ENCODE peak calls at places on chromosomes 12 and 14, in five cellular contexts. One of them, this sample, is unnamed.

GRCh38 chr12:104605685-104606084 is 148.9 kb downstream of the CHST11 start:
- DNase-seq in dorsolateral prefrontal cortex: no peak
- DNase-seq in Peyer's patch: no peak
- DNase-seq in AG09309: no peak
- DNase-seq in hepatocyte: no peak
- DNase-seq in this sample: no peak

GRCh38 chr14:31926123-31926522 is 151.0 kb upstream of the ARHGAP5 start:
- DNase-seq in dorsolateral prefrontal cortex: no peak
- DNase-seq in Peyer's patch: no peak
- DNase-seq in AG09309: no peak
- DNase-seq in hepatocyte: peak
- DNase-seq in this sample: no peak

GRCh38 chr14:40870252-40870651 is 736.4 kb upstream of the LRFN5 start:
- DNase-seq in dorsolateral prefrontal cortex: no peak
- DNase-seq in Peyer's patch: no peak
- DNase-seq in AG09309: no peak
- DNase-seq in hepatocyte: no peak
- DNase-seq in this sample: no peak

GRCh38 chr12:25526778-25527177 is 26.3 kb downstream of the LMNTD1 start:
- DNase-seq in dorsolateral prefrontal cortex: no peak
- DNase-seq in Peyer's patch: no peak
- DNase-seq in AG09309: no peak
- DNase-seq in hepatocyte: no peak
- DNase-seq in this sample: no peak

GRCh38 chr14:70045715-70046535 is 142.8 kb downstream of the SLC8A3 start:
- DNase-seq in dorsolateral prefrontal cortex: peak
- DNase-seq in Peyer's patch: no peak
- DNase-seq in AG09309: no peak
- DNase-seq in hepatocyte: peak
- DNase-seq in this sample: no peak

GRCh38 chr12:103645202-103645601 is 58.1 kb downstream of the STAB2 start:
- DNase-seq in dorsolateral prefrontal cortex: no peak
- DNase-seq in Peyer's patch: no peak
- DNase-seq in AG09309: peak
- DNase-seq in hepatocyte: peak
- DNase-seq in this sample: no peak

GRCh38 chr14:97180304-97181200 is 383.4 kb downstream of the VRK1 start:
- DNase-seq in dorsolateral prefrontal cortex: no peak
- DNase-seq in Peyer's patch: no peak
- DNase-seq in AG09309: peak
- DNase-seq in hepatocyte: peak
- DNase-seq in this sample: no peak

GRCh38 chr14:22305563-22306127 is 283.4 kb downstream of the DAD1 start:
- DNase-seq in dorsolateral prefrontal cortex: no peak
- DNase-seq in Peyer's patch: no peak
- DNase-seq in AG09309: no peak
- DNase-seq in hepatocyte: no peak
- DNase-seq in this sample: no peak

GRCh38 chr12:54438506-54438905 is 19.4 kb upstream of the ITGA5 start:
- DNase-seq in dorsolateral prefrontal cortex: no peak
- DNase-seq in Peyer's patch: no peak
- DNase-seq in AG09309: no peak
- DNase-seq in hepatocyte: no peak
- DNase-seq in this sample: no peak

GRCh38 chr14:52589646-52590045 is 37.0 kb downstream of the GPR137C start:
- DNase-seq in dorsolateral prefrontal cortex: no peak
- DNase-seq in Peyer's patch: no peak
- DNase-seq in AG09309: no peak
- DNase-seq in hepatocyte: no peak
- DNase-seq in this sample: no peak

GRCh38 chr14:101988377-101988776 is 24.0 kb downstream of the DYNC1H1 start:
- DNase-seq in dorsolateral prefrontal cortex: no peak
- DNase-seq in Peyer's patch: no peak
- DNase-seq in AG09309: no peak
- DNase-seq in hepatocyte: no peak
- DNase-seq in this sample: no peak

GRCh38 chr12:101915856-101916255 is 38.5 kb downstream of the DRAM1 start:
- DNase-seq in dorsolateral prefrontal cortex: no peak
- DNase-seq in Peyer's patch: no peak
- DNase-seq in AG09309: no peak
- DNase-seq in hepatocyte: no peak
- DNase-seq in this sample: no peak

GRCh38 chr12:56204275-56204674 is 15.0 kb upstream of the SMARCC2 start:
- DNase-seq in dorsolateral prefrontal cortex: no peak
- DNase-seq in Peyer's patch: no peak
- DNase-seq in AG09309: no peak
- DNase-seq in hepatocyte: no peak
- DNase-seq in this sample: no peak

GRCh38 chr12:6603095-6603567 is 4.0 kb downstream of the CHD4 start:
- DNase-seq in dorsolateral prefrontal cortex: no peak
- DNase-seq in Peyer's patch: peak
- DNase-seq in AG09309: no peak
- DNase-seq in hepatocyte: no peak
- DNase-seq in this sample: peak

GRCh38 chr14:71856199-71856919 is 75.9 kb upstream of the RGS6 start:
- DNase-seq in dorsolateral prefrontal cortex: no peak
- DNase-seq in Peyer's patch: no peak
- DNase-seq in AG09309: no peak
- DNase-seq in hepatocyte: no peak
- DNase-seq in this sample: no peak

GRCh38 chr12:32666510-32666909 is 12.6 kb upstream of the DNM1L start:
- DNase-seq in dorsolateral prefrontal cortex: no peak
- DNase-seq in Peyer's patch: no peak
- DNase-seq in AG09309: no peak
- DNase-seq in hepatocyte: no peak
- DNase-seq in this sample: no peak

GRCh38 chr12:55933158-55933798 is 2.3 kb downstream of the DGKA start:
- DNase-seq in dorsolateral prefrontal cortex: no peak
- DNase-seq in Peyer's patch: no peak
- DNase-seq in AG09309: no peak
- DNase-seq in hepatocyte: no peak
- DNase-seq in this sample: no peak

GRCh38 chr12:10718279-10718821 is 4.8 kb downstream of the YBX3 start:
- DNase-seq in dorsolateral prefrontal cortex: no peak
- DNase-seq in Peyer's patch: no peak
- DNase-seq in AG09309: peak
- DNase-seq in hepatocyte: peak
- DNase-seq in this sample: no peak

GRCh38 chr12:106903241-106903950 is 52.3 kb upstream of the TMEM263 start:
- DNase-seq in dorsolateral prefrontal cortex: no peak
- DNase-seq in Peyer's patch: peak
- DNase-seq in AG09309: no peak
- DNase-seq in hepatocyte: peak
- DNase-seq in this sample: no peak

GRCh38 chr14:61649283-61649682 is 46.0 kb upstream of the HIF1A start:
- DNase-seq in dorsolateral prefrontal cortex: no peak
- DNase-seq in Peyer's patch: no peak
- DNase-seq in AG09309: no peak
- DNase-seq in hepatocyte: no peak
- DNase-seq in this sample: no peak

GRCh38 chr14:54676822-54677708 is 110.1 kb downstream of the SAMD4A start:
- DNase-seq in dorsolateral prefrontal cortex: no peak
- DNase-seq in Peyer's patch: no peak
- DNase-seq in AG09309: peak
- DNase-seq in hepatocyte: peak
- DNase-seq in this sample: no peak

GRCh38 chr14:99916091-99916383 is 122.8 kb downstream of the EML1 start:
- DNase-seq in dorsolateral prefrontal cortex: no peak
- DNase-seq in Peyer's patch: no peak
- DNase-seq in AG09309: no peak
- DNase-seq in hepatocyte: no peak
- DNase-seq in this sample: no peak
- TF ChIP-seq CTCF in dorsolateral prefrontal cortex: no peak
- TF ChIP-seq CTCF in Peyer's patch: no peak
- TF ChIP-seq CTCF in AG09309: no peak
- TF ChIP-seq CTCF in hepatocyte: no peak
- TF ChIP-seq CTCF in this sample: no peak

GRCh38 chr12:41899577-41899976 is 245.1 kb downstream of the GXYLT1 start:
- DNase-seq in dorsolateral prefrontal cortex: no peak
- DNase-seq in Peyer's patch: no peak
- DNase-seq in AG09309: no peak
- DNase-seq in hepatocyte: no peak
- DNase-seq in this sample: no peak
- TF ChIP-seq CTCF in dorsolateral prefrontal cortex: no peak
- TF ChIP-seq CTCF in Peyer's patch: no peak
- TF ChIP-seq CTCF in AG09309: no peak
- TF ChIP-seq CTCF in hepatocyte: no peak
- TF ChIP-seq CTCF in this sample: no peak

GRCh38 chr12:2229661-2230539 is 177.1 kb downstream of the CACNA1C start:
- DNase-seq in dorsolateral prefrontal cortex: no peak
- DNase-seq in Peyer's patch: no peak
- DNase-seq in AG09309: no peak
- DNase-seq in hepatocyte: no peak
- DNase-seq in this sample: no peak
- TF ChIP-seq CTCF in dorsolateral prefrontal cortex: no peak
- TF ChIP-seq CTCF in Peyer's patch: no peak
- TF ChIP-seq CTCF in AG09309: no peak
- TF ChIP-seq CTCF in hepatocyte: no peak
- TF ChIP-seq CTCF in this sample: no peak

GRCh38 chr14:100901391-100902183 is 1.9 kb downstream of the RTL1 start:
- DNase-seq in dorsolateral prefrontal cortex: no peak
- DNase-seq in Peyer's patch: no peak
- DNase-seq in AG09309: no peak
- DNase-seq in hepatocyte: no peak
- DNase-seq in this sample: no peak

GRCh38 chr14:100903672-100904185 is at the start of gene RTL1:
- DNase-seq in dorsolateral prefrontal cortex: no peak
- DNase-seq in Peyer's patch: no peak
- DNase-seq in AG09309: no peak
- DNase-seq in hepatocyte: no peak
- DNase-seq in this sample: no peak

GRCh38 chr14:100904307-100905019 is 941 bp upstream of the RTL1 start:
- DNase-seq in dorsolateral prefrontal cortex: no peak
- DNase-seq in Peyer's patch: no peak
- DNase-seq in AG09309: no peak
- DNase-seq in hepatocyte: peak
- DNase-seq in this sample: no peak

GRCh38 chr14:100902295-100902694 is 1.2 kb downstream of the RTL1 start:
- DNase-seq in dorsolateral prefrontal cortex: no peak
- DNase-seq in Peyer's patch: no peak
- DNase-seq in AG09309: no peak
- DNase-seq in hepatocyte: peak
- DNase-seq in this sample: no peak

GRCh38 chr14:100902792-100903191 is 730 bp downstream of the RTL1 start:
- DNase-seq in dorsolateral prefrontal cortex: no peak
- DNase-seq in Peyer's patch: no peak
- DNase-seq in AG09309: no peak
- DNase-seq in hepatocyte: peak
- DNase-seq in this sample: no peak
- TF ChIP-seq CTCF in dorsolateral prefrontal cortex: no peak
- TF ChIP-seq CTCF in Peyer's patch: no peak
- TF ChIP-seq CTCF in AG09309: no peak
- TF ChIP-seq CTCF in hepatocyte: peak
- TF ChIP-seq CTCF in this sample: no peak

DNA sequence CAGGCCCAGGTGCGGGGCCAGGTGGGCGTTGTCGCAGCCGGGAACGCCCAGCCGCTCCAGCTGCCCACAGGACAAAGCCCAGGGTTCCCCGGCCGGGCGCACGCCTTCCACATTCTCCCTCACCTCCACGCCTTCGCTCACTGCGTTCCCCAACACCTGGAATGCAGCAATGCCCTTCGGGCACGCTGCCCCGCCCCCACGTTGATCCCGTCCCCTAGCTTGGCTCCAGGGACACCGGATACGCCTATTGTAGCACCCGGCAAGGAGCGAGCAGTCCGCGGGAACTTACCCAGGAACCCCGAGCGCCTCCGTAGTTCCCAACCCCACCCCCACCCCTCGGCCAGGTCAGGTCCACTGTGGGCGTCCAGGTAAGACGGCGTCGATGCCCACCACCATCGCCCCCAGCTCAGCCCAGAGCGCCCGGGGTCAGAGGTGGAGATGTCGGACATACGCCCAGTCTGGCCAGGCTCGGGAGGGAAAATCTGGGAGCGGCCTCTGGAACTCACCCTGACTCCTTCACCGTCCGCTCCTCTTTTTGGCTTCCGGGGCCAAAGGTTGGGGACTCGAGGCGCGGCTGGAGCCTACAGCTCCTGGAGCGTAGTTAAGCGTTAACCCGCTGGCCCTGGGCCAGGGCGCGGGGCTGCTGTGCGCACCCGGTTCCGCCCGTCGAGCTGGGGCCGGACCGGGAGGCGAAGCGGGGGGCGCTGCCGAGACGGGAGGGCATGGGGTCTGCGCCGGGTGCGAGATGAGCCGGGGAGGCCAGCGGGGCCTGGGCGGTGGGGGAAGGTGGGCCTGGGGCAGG is 600 bp upstream of the CEP170B start:
- DNase-seq in dorsolateral prefrontal cortex: peak
- DNase-seq in Peyer's patch: no peak
- DNase-seq in AG09309: no peak
- DNase-seq in hepatocyte: peak
- DNase-seq in this sample: no peak
- TF ChIP-seq CTCF in dorsolateral prefrontal cortex: no peak
- TF ChIP-seq CTCF in Peyer's patch: no peak
- TF ChIP-seq CTCF in AG09309: no peak
- TF ChIP-seq CTCF in hepatocyte: no peak
- TF ChIP-seq CTCF in this sample: no peak

GRCh38 chr12:111687255-111687654 is 1.4 kb downstream of the ACAD10 start:
- DNase-seq in dorsolateral prefrontal cortex: no peak
- DNase-seq in Peyer's patch: no peak
- DNase-seq in AG09309: no peak
- DNase-seq in hepatocyte: peak
- DNase-seq in this sample: no peak
- TF ChIP-seq CTCF in dorsolateral prefrontal cortex: no peak
- TF ChIP-seq CTCF in Peyer's patch: no peak
- TF ChIP-seq CTCF in AG09309: no peak
- TF ChIP-seq CTCF in hepatocyte: peak
- TF ChIP-seq CTCF in this sample: no peak

This sample was measured in D721Med.